ENCODE peak calls at places on chromosomes 5 and 9, in nine cellular contexts. M is neural crest cell; N is G401; G is germinal center; O is nephron progenitor cell; A is HFF-Myc; V is iPS-NIHi11; U is ELR; F is activated CD8-positive, alpha-beta memory T cell treated with anti-CD3 and anti-CD28 coated beads for 4 hours. Q is an unnamed sample.

GRCh38 chr5:9399094-9399493 is 146.8 kb downstream of the SEMA5A start:
- DNase-seq in A (no peak), M (no peak), V (no peak), F (no peak), N (no peak), G (no peak), U (no peak), O (no peak), Q (no peak)

GRCh38 chr5:9188131-9188530 is 357.7 kb downstream of the SEMA5A start:
- DNase-seq in F (no peak), A (peak), U (peak), M (no peak), N (no peak), V (no peak), O (no peak), G (no peak), Q (no peak)

GRCh38 chr5:55175781-55176175 is 2.8 kb upstream of the CDC20B start:
- DNase-seq in M (no peak), U (no peak), G (no peak), V (peak), F (no peak), O (no peak), N (no peak), A (no peak), Q (no peak)

GRCh38 chr9:93156475-93157008 is 22.5 kb upstream of the NINJ1 start:
- DNase-seq in N (no peak), M (no peak), V (no peak), U (no peak), O (no peak), F (no peak), A (no peak), G (no peak), Q (no peak)

GRCh38 chr5:32355694-32356093 is 43.0 kb upstream of the MTMR12 start:
- DNase-seq in A (no peak), M (no peak), N (no peak), V (no peak), G (no peak), U (no peak), F (no peak), O (no peak), Q (no peak)

GRCh38 chr9:26768196-26768595 is 124.4 kb downstream of the CAAP1 start:
- DNase-seq in O (no peak), G (no peak), V (no peak), U (no peak), F (no peak), M (no peak), N (no peak), A (no peak), Q (no peak)

GRCh38 chr9:111298831-111299603 is 31.0 kb downstream of the OR2K2 start:
- DNase-seq in G (peak), V (peak), M (no peak), O (peak), N (peak), F (no peak), A (peak), U (peak), Q (peak)

GRCh38 chr5:139470821-139471300 is at the start of gene SMIM33:
- DNase-seq in G (no peak), O (no peak), U (no peak), V (no peak), A (no peak), F (no peak), M (no peak), N (no peak), Q (no peak)

GRCh38 chr5:113038136-113038535 is 61.5 kb downstream of the DCP2 start:
- DNase-seq in M (no peak), O (no peak), U (no peak), G (no peak), A (no peak), F (no peak), V (no peak), N (no peak), Q (no peak)

GRCh38 chr9:14396171-14396570 is 82.2 kb upstream of the NFIB start:
- DNase-seq in V (no peak), G (no peak), O (no peak), N (no peak), U (no peak), M (no peak), F (no peak), A (no peak), Q (no peak)

GRCh38 chr5:136155769-136156168 is 23.1 kb downstream of the SMAD5 start:
- DNase-seq in F (no peak), G (no peak), V (no peak), N (no peak), A (no peak), O (no peak), U (peak), M (no peak), Q (no peak)